ENCODE peak calls at places on chromosomes 13 and 19, in six cellular contexts. L is GM04503, U is nephron progenitor cell, X is tibial nerve, W is endothelial cell, D is EL. M is an unnamed sample.

GRCh38 chr19:4528843-4529242 is 6.2 kb downstream of the PLIN5 start:
- DNase-seq in L (no peak), U (no peak), X (no peak), W (no peak), D (no peak), M (no peak)

GRCh38 chr13:36918246-36919060 is 1.6 kb downstream of the SMAD9 start:
- DNase-seq in L (no peak), U (no peak), X (peak), W (no peak), D (peak), M (no peak)

GRCh38 chr19:35731779-35732405 is 10.4 kb downstream of the IGFLR1 start:
- DNase-seq in L (no peak), U (no peak), X (no peak), W (no peak), D (no peak), M (no peak)

GRCh38 chr13:40101708-40102359 is 446.4 kb downstream of the COG6 start:
- DNase-seq in L (no peak), U (no peak), X (no peak), W (no peak), D (no peak), M (no peak)

GRCh38 chr19:54803410-54803809 is at the start of gene KIR2DL4:
- DNase-seq in L (no peak), U (no peak), X (no peak), W (no peak), D (no peak), M (no peak)

GRCh38 chr13:95641291-95641811 is 3.2 kb downstream of the DZIP1 start:
- DNase-seq in L (no peak), U (no peak), X (no peak), W (peak), D (peak), M (no peak)

GRCh38 chr13:66617786-66618185 is 612.4 kb downstream of the PCDH9 start:
- DNase-seq in L (no peak), U (no peak), X (no peak), W (no peak), D (no peak), M (no peak)

GRCh38 chr13:20044086-20044485 is 85.6 kb downstream of the ZMYM2 start:
- DNase-seq in L (no peak), U (no peak), X (no peak), W (no peak), D (no peak), M (no peak)

GRCh38 chr13:62418872-62419271 is 1003.2 kb upstream of the PCDH20 start:
- DNase-seq in L (no peak), U (no peak), X (no peak), W (no peak), D (no peak), M (no peak)

GRCh38 chr13:50365300-50365682 is 350.0 kb downstream of the KCNRG start:
- DNase-seq in L (no peak), U (no peak), X (no peak), W (no peak), D (no peak), M (no peak)

GRCh38 chr13:25732146-25732865 is 319.5 kb downstream of the SHISA2 start:
- DNase-seq in L (no peak), U (no peak), X (no peak), W (no peak), D (peak), M (no peak)

GRCh38 chr19:24048261-24048660 is 38.7 kb upstream of the ZNF254 start:
- DNase-seq in L (no peak), U (no peak), X (no peak), W (no peak), D (no peak), M (no peak)